ENCODE peak calls at places on chromosome 6, in nine cellular contexts. K is cardiac muscle cell, X is right lobe of liver, S is transverse colon, T is testis, Z is HCT116, W is body of pancreas, Q is hepatocyte, L is heart left ventricle. Y is an unnamed sample.
A peak's percentile ranks its signal among the peaks of the same experiment; 100 is the strongest.

GRCh38 chr6:2938632-2939083 is 32.7 kb downstream of the SERPINB6 start:
- DNase-seq in K (no peak), W (peak; percentile 38), X (peak; percentile 17), T (peak; percentile 56), S (peak; percentile 56), Q (no peak), Z (peak; percentile 86), L (no peak), Y (no peak)

GRCh38 chr6:82185948-82186347 is 61.6 kb downstream of the IBTK start:
- DNase-seq in K (no peak), Q (no peak), W (no peak), S (no peak), Z (no peak), T (no peak), L (no peak), X (no peak), Y (no peak)

GRCh38 chr6:74510878-74511277 is 695.0 kb downstream of the COL12A1 start:
- DNase-seq in S (no peak), K (no peak), Q (no peak), X (no peak), W (no peak), T (no peak), L (no peak), Z (no peak), Y (peak; percentile 52)

GRCh38 chr6:155974967-155975366 is 519.3 kb upstream of the NOX3 start:
- DNase-seq in K (no peak), W (no peak), L (no peak), Z (no peak), T (no peak), S (peak; percentile 41), X (no peak), Q (no peak), Y (no peak)

GRCh38 chr6:4935486-4935885 is 68.4 kb downstream of the RPP40 start:
- DNase-seq in K (no peak), W (no peak), X (no peak), L (no peak), T (no peak), S (no peak), Z (no peak), Q (no peak), Y (no peak)

GRCh38 chr6:151633517-151634335 is 139.9 kb downstream of the CCDC170 start:
- DNase-seq in S (no peak), L (no peak), Q (no peak), K (no peak), T (no peak), X (peak; percentile 63), W (no peak), Z (no peak), Y (no peak)

GRCh38 chr6:107698146-107698545 is 126.0 kb downstream of the SCML4 start:
- DNase-seq in L (peak; percentile 48), W (no peak), T (no peak), S (no peak), X (no peak), K (no peak), Z (no peak), Q (no peak), Y (no peak)

GRCh38 chr6:1855890-1856289 is 246.2 kb downstream of the FOXC1 start:
- DNase-seq in Z (no peak), T (no peak), S (no peak), X (no peak), W (no peak), K (no peak), L (no peak), Q (no peak), Y (peak; percentile 21)

GRCh38 chr6:170057961-170058877 is 232.7 kb downstream of the DLL1 start:
- DNase-seq in T (peak; percentile 13), L (no peak), K (no peak), Q (no peak), X (peak; percentile 42), S (peak; percentile 6), W (no peak), Z (no peak), Y (no peak)

GRCh38 chr6:14722001-14722567 is 523.8 kb upstream of the JARID2 start:
- DNase-seq in Z (no peak), L (no peak), W (no peak), X (no peak), S (no peak), Q (no peak), K (no peak), T (no peak), Y (no peak)

GRCh38 chr6:6495851-6496250 is 92.7 kb upstream of the LY86 start:
- DNase-seq in W (no peak), Z (no peak), X (no peak), S (no peak), Q (no peak), T (no peak), L (no peak), K (no peak), Y (no peak)

GRCh38 chr6:45163952-45164766 is 164.0 kb upstream of the RUNX2 start:
- DNase-seq in W (no peak), X (no peak), T (no peak), K (no peak), L (no peak), Z (peak; percentile 73), S (no peak), Q (no peak), Y (peak; percentile 66)

GRCh38 chr6:43271103-43271815 is 26.8 kb upstream of the SLC22A7 start:
- DNase-seq in Q (no peak), X (no peak), T (no peak), K (no peak), Z (no peak), L (no peak), W (no peak), S (no peak), Y (no peak)

GRCh38 chr6:131946404-131946991 is 4.7 kb downstream of the CCN2 start:
- DNase-seq in W (peak; percentile 48), K (no peak), S (no peak), L (no peak), Z (no peak), Q (no peak), X (no peak), T (no peak), Y (peak; percentile 16)

GRCh38 chr6:86942761-86943526 is 5.6 kb downstream of the HTR1E start:
- DNase-seq in X (no peak), W (no peak), Z (no peak), L (no peak), Q (no peak), S (no peak), T (no peak), K (no peak), Y (no peak)

GRCh38 chr6:86938814-86939213 is 1.5 kb downstream of the HTR1E start:
- DNase-seq in S (no peak), W (no peak), K (no peak), T (no peak), Z (no peak), L (no peak), Q (no peak), X (no peak), Y (no peak)

GRCh38 chr6:86934365-86934764 is 3.0 kb upstream of the HTR1E start:
- DNase-seq in S (no peak), Q (no peak), T (no peak), K (no peak), Z (no peak), L (no peak), W (no peak), X (no peak), Y (no peak)

GRCh38 chr6:86936834-86937218 is 502 bp upstream of the HTR1E start:
- DNase-seq in S (no peak), Q (no peak), X (no peak), Z (no peak), K (no peak), L (no peak), T (no peak), W (no peak), Y (no peak)

GRCh38 chr6:86937219-86938079 is at the start of gene HTR1E:
- DNase-seq in L (peak; percentile 23), S (no peak), Z (peak; percentile 4), K (peak; percentile 81), T (peak; percentile 68), Q (peak; percentile 86), W (peak; percentile 72), X (peak; percentile 45), Y (no peak)
- TF ChIP-seq CTCF in L (peak; percentile 57), S (peak; percentile 19), Z (peak; percentile 12), K (peak; percentile 56), T (peak; percentile 44), Q (peak; percentile 89), W (peak; percentile 64), X (peak; percentile 37), Y (peak; percentile 60)

GRCh38 chr6:12595161-12595792 is 121.3 kb upstream of the PHACTR1 start:
- DNase-seq in W (no peak), X (no peak), S (no peak), Z (no peak), K (no peak), Q (no peak), T (no peak), L (no peak), Y (peak; percentile 75)
- H3K4me1 ChIP-seq in W (no peaks in the 10 kb centered on the region), X (no peaks in the 10 kb centered on the region), S (no peaks in the 10 kb centered on the region), Z (no peaks in the 10 kb centered on the region), K (no peaks in the 10 kb centered on the region), Q (peaks cover 19% of the 10 kb centered on the region), T (peaks cover 12% of the 10 kb centered on the region), L (peaks cover 26% of the 10 kb centered on the region), Y (peaks cover 22% of the 10 kb centered on the region)

GRCh38 chr6:166157930-166158617 is 9.6 kb downstream of the TBXT start:
- DNase-seq in L (no peak), K (no peak), W (no peak), S (no peak), Q (no peak), Z (no peak), X (no peak), T (no peak), Y (no peak)

GRCh38 chr6:166151798-166152197 is 15.9 kb downstream of the TBXT start:
- DNase-seq in Z (no peak), L (no peak), S (no peak), K (no peak), X (no peak), W (no peak), T (no peak), Q (no peak), Y (no peak)

GRCh38 chr6:166162599-166163342 is 4.9 kb downstream of the TBXT start:
- DNase-seq in S (no peak), Z (no peak), K (no peak), W (no peak), Q (no peak), T (no peak), L (no peak), X (no peak), Y (no peak)

GRCh38 chr6:166152660-166153059 is 15.0 kb downstream of the TBXT start:
- DNase-seq in Q (no peak), W (no peak), X (no peak), T (no peak), Z (no peak), K (no peak), L (no peak), S (no peak), Y (no peak)

DNA sequence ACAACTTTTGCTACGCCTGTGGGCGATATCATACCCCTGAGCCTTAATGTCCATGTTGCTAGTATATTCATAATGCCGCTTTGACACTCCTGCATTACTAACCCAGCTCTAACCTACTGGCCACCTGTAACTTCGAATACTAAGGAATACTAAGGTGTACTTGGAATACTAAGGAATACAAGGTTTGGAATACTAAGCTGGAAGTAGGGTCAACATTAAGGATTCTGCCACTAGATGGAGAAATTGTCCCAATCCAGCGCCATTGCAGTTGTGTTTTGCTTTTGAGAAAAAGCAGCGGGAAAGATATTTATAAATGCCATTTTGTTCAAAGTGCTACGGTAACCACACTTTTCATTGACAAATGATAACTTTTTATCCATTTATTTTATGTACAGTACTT is 10.7 kb downstream of the TBXT start:
- DNase-seq in T (no peak), Q (peak; percentile 37), S (no peak), L (no peak), W (no peak), K (no peak), Z (peak; percentile 7), X (no peak), Y (no peak)
- TF ChIP-seq CTCF in T (no peak), Q (peak; percentile 64), S (no peak), L (peak; percentile 47), W (peak; percentile 27), K (peak; percentile 48), Z (peak; percentile 70), X (peak; percentile 43), Y (no peak)

GRCh38 chr6:39932386-39932785 is 1.9 kb downstream of the MOCS1 start:
- DNase-seq in Z (no peak), K (no peak), Q (no peak), S (no peak), L (no peak), X (no peak), W (no peak), T (no peak), Y (no peak)
- H3K4me1 ChIP-seq in Z (peaks cover 4% of the 10 kb centered on the region), K (peaks cover 9% of the 10 kb centered on the region), Q (peaks cover 7% of the 10 kb centered on the region), S (peaks cover 24% of the 10 kb centered on the region), L (peaks cover 40% of the 10 kb centered on the region), X (peaks cover 47% of the 10 kb centered on the region), W (peaks cover 43% of the 10 kb centered on the region), T (peaks cover 7% of the 10 kb centered on the region), Y (no peaks in the 10 kb centered on the region)